ENCODE peak calls at places on chromosomes 13 and 19, in ten cellular contexts. L is activated T-helper 1 cell treated with anti-CD3 and anti-CD28 coated beads, Interleukin-2, amount 50 U/mL, for 16 hours; J is cardiac fibroblast; K is Kasumi-1; O is GM19239; A is adipocyte; G is iPS-NIHi11; F is hippocampal formation; U is T-helper 2 cell; D is stimulated activated CD4-positive, alpha-beta T cell treated with anti-CD3 and anti-CD28 coated beads, Interleukin-4, amount 100 ng/mL, for 24 hours. X is an unnamed sample.

GRCh38 chr13:60613080-60613479 is 216.1 kb downstream of the TDRD3 start:
- DNase-seq in A (no peak), U (no peak), G (no peak), D (no peak), K (no peak), O (no peak), J (no peak), F (no peak), L (no peak), X (no peak)

GRCh38 chr13:48595330-48596127 is 58.2 kb upstream of the CYSLTR2 start:
- DNase-seq in L (peak), A (peak), K (peak), O (no peak), U (no peak), J (peak), G (peak), F (peak), D (peak), X (peak)

GRCh38 chr13:52447354-52447753 is 3.1 kb downstream of the VPS36 start:
- DNase-seq in J (no peak), A (no peak), F (no peak), G (no peak), L (no peak), O (no peak), U (no peak), K (no peak), D (no peak), X (no peak)

GRCh38 chr13:40186041-40186440 is 480.4 kb downstream of the FOXO1 start:
- DNase-seq in A (no peak), K (no peak), L (no peak), D (no peak), F (no peak), G (no peak), O (no peak), U (no peak), J (no peak), X (no peak)

GRCh38 chr13:87810920-87811344 is 139.8 kb downstream of the SLITRK5 start:
- DNase-seq in U (no peak), J (no peak), D (no peak), O (no peak), K (no peak), L (no peak), A (no peak), F (no peak), G (no peak), X (no peak)

GRCh38 chr13:101739382-101740178 is 287.1 kb downstream of the ITGBL1 start:
- DNase-seq in D (no peak), A (no peak), U (no peak), J (no peak), O (no peak), L (no peak), G (no peak), K (no peak), F (no peak), X (no peak)

GRCh38 chr19:17294051-17294891 is 9.0 kb downstream of the ABHD8 start:
- DNase-seq in O (peak), G (peak), F (no peak), L (peak), D (peak), U (no peak), K (peak), A (peak), J (peak), X (no peak)

GRCh38 chr19:55173717-55174409 is 6.2 kb downstream of the SYT5 start:
- DNase-seq in D (peak), J (peak), K (no peak), F (no peak), O (no peak), L (no peak), A (peak), G (peak), U (no peak), X (no peak)

GRCh38 chr19:39969681-39970423 is 1.1 kb upstream of the PSMC4 start:
- DNase-seq in J (peak), O (no peak), A (no peak), K (no peak), L (no peak), G (no peak), U (no peak), D (no peak), F (no peak), X (no peak)

GRCh38 chr19:8149261-8150094 is at the start of gene FBN3:
- DNase-seq in F (no peak), K (no peak), A (no peak), D (no peak), J (no peak), U (no peak), G (peak), O (peak), L (no peak), X (no peak)

GRCh38 chr19:47756953-47757608 is 11.7 kb downstream of the NOP53 start:
- DNase-seq in L (no peak), J (no peak), O (no peak), K (no peak), G (no peak), D (no peak), F (no peak), U (no peak), A (no peak), X (no peak)

GRCh38 chr13:32851083-32852064 is 164.8 kb upstream of the KL start:
- DNase-seq in J (no peak), G (no peak), K (no peak), U (no peak), O (no peak), F (no peak), D (no peak), L (no peak), A (no peak), X (no peak)

GRCh38 chr13:47611664-47612288 is 389.3 kb downstream of the SUCLA2 start:
- DNase-seq in O (no peak), D (no peak), L (no peak), F (no peak), U (no peak), K (no peak), J (peak), G (no peak), A (no peak), X (no peak)

GRCh38 chr19:55640577-55641375 is at the start of gene ZNF580:
- DNase-seq in F (peak), K (peak), A (peak), U (peak), L (no peak), O (no peak), G (peak), J (peak), D (peak), X (no peak)

GRCh38 chr19:49908480-49909420 is 12.1 kb upstream of the IL4I1 start:
- DNase-seq in G (no peak), A (no peak), L (no peak), J (no peak), O (no peak), U (no peak), K (no peak), D (no peak), F (no peak), X (no peak)

GRCh38 chr19:31096930-31097329 is 252.3 kb downstream of the TSHZ3 start:
- DNase-seq in U (no peak), J (no peak), A (no peak), K (no peak), F (no peak), D (no peak), O (no peak), L (no peak), G (no peak), X (no peak)

GRCh38 chr13:42720116-42720857 is 61.1 kb upstream of the FAM216B start:
- DNase-seq in G (no peak), U (no peak), O (no peak), L (no peak), A (peak), D (peak), K (no peak), J (peak), F (no peak), X (no peak)

GRCh38 chr19:38543807-38544568 is 73.8 kb downstream of the MAP4K1 start:
- DNase-seq in U (no peak), D (peak), A (peak), L (no peak), O (no peak), F (peak), J (peak), G (peak), K (no peak), X (peak)

GRCh38 chr19:7789447-7789846 is 26.4 kb downstream of the CLEC4M start:
- DNase-seq in G (peak), J (no peak), L (no peak), A (no peak), K (no peak), F (no peak), U (no peak), D (peak), O (no peak), X (no peak)

GRCh38 chr13:26531751-26532150 is 25.7 kb upstream of the WASF3 start:
- DNase-seq in K (no peak), A (no peak), F (no peak), G (no peak), O (no peak), L (no peak), U (no peak), D (no peak), J (no peak), X (no peak)

GRCh38 chr13:45167611-45168554 is 33.0 kb downstream of the KCTD4 start:
- DNase-seq in G (no peak), O (no peak), A (peak), K (no peak), U (no peak), J (no peak), L (no peak), F (no peak), D (no peak), X (no peak)

GRCh38 chr19:30733826-30734550 is 361.8 kb downstream of the ZNF536 start:
- DNase-seq in U (no peak), D (no peak), O (no peak), K (no peak), L (no peak), J (no peak), F (no peak), A (no peak), G (no peak), X (peak)

GRCh38 chr19:16288544-16288943 is 36.1 kb upstream of the KLF2 start:
- DNase-seq in F (no peak), G (no peak), K (no peak), A (no peak), U (no peak), L (no peak), J (peak), D (no peak), O (no peak), X (no peak)

GRCh38 chr19:19552811-19553210 is 14.7 kb downstream of the CILP2 start:
- DNase-seq in J (peak), O (no peak), F (no peak), D (no peak), L (no peak), A (peak), K (peak), G (peak), U (no peak), X (no peak)

GRCh38 chr19:38118176-38118575 is 105.8 kb downstream of the DPF1 start:
- DNase-seq in L (no peak), U (no peak), G (no peak), K (no peak), D (no peak), F (no peak), J (no peak), A (no peak), O (no peak), X (no peak)

GRCh38 chr13:35378939-35379338 is 97.5 kb downstream of the MAB21L1 start:
- DNase-seq in G (no peak), O (no peak), D (no peak), L (no peak), A (peak), U (no peak), J (peak), F (no peak), K (no peak), X (no peak)

GRCh38 chr13:23512762-23513395 is 57.3 kb upstream of the TNFRSF19 start:
- DNase-seq in J (no peak), K (no peak), F (no peak), L (no peak), U (no peak), O (no peak), A (no peak), G (no peak), D (no peak), X (no peak)

GRCh38 chr19:17296278-17296677 is 6.9 kb downstream of the ABHD8 start:
- DNase-seq in O (no peak), G (no peak), J (no peak), A (peak), F (no peak), K (peak), L (no peak), D (no peak), U (no peak), X (no peak)